ENCODE peak calls at places on chromosome 21, in six cellular contexts. One of them, this sample, is unnamed.

GRCh38 chr21:26842976-26843911 is 2.0 kb downstream of the ADAMTS1 start:
- DNase-seq in thoracic aorta: peak; percentile 82
- DNase-seq in lung: peak; percentile 89
- DNase-seq in HFFc6: peak; percentile 96
- DNase-seq in transverse colon: peak; percentile 87
- DNase-seq in tibial artery: peak; percentile 94
- DNase-seq in this sample: no peak

GRCh38 chr21:34639882-34640788 is 25.2 kb upstream of the RCAN1 start:
- DNase-seq in thoracic aorta: no peak
- DNase-seq in lung: no peak
- DNase-seq in HFFc6: no peak
- DNase-seq in transverse colon: no peak
- DNase-seq in tibial artery: no peak
- DNase-seq in this sample: peak; percentile 28

GRCh38 chr21:31873696-31874599 is 1.1 kb downstream of the HUNK start:
- DNase-seq in thoracic aorta: no peak
- DNase-seq in lung: peak; percentile 36
- DNase-seq in HFFc6: no peak
- DNase-seq in transverse colon: peak; percentile 68
- DNase-seq in tibial artery: no peak
- DNase-seq in this sample: no peak

GRCh38 chr21:31203371-31204054 is 140.5 kb downstream of the TIAM1 start:
- DNase-seq in thoracic aorta: no peak
- DNase-seq in lung: no peak
- DNase-seq in HFFc6: no peak
- DNase-seq in transverse colon: no peak
- DNase-seq in tibial artery: no peak
- DNase-seq in this sample: no peak

GRCh38 chr21:32687946-32688345 is 39.9 kb downstream of the SYNJ1 start:
- DNase-seq in thoracic aorta: no peak
- DNase-seq in lung: no peak
- DNase-seq in HFFc6: no peak
- DNase-seq in transverse colon: no peak
- DNase-seq in tibial artery: no peak
- DNase-seq in this sample: no peak

GRCh38 chr21:44370027-44370735 is 16.8 kb downstream of the TRPM2 start:
- DNase-seq in thoracic aorta: no peak
- DNase-seq in lung: no peak
- DNase-seq in HFFc6: peak; percentile 9
- DNase-seq in transverse colon: no peak
- DNase-seq in tibial artery: no peak
- DNase-seq in this sample: no peak

GRCh38 chr21:44626673-44627143 is at the start of gene KRTAP10-9:
- DNase-seq in thoracic aorta: no peak
- DNase-seq in lung: no peak
- DNase-seq in HFFc6: no peak
- DNase-seq in transverse colon: no peak
- DNase-seq in tibial artery: no peak
- DNase-seq in this sample: no peak

GRCh38 chr21:42533306-42533962 is 19.8 kb downstream of the SLC37A1 start:
- DNase-seq in thoracic aorta: no peak
- DNase-seq in lung: no peak
- DNase-seq in HFFc6: no peak
- DNase-seq in transverse colon: peak; percentile 5
- DNase-seq in tibial artery: no peak
- DNase-seq in this sample: no peak

DNA sequence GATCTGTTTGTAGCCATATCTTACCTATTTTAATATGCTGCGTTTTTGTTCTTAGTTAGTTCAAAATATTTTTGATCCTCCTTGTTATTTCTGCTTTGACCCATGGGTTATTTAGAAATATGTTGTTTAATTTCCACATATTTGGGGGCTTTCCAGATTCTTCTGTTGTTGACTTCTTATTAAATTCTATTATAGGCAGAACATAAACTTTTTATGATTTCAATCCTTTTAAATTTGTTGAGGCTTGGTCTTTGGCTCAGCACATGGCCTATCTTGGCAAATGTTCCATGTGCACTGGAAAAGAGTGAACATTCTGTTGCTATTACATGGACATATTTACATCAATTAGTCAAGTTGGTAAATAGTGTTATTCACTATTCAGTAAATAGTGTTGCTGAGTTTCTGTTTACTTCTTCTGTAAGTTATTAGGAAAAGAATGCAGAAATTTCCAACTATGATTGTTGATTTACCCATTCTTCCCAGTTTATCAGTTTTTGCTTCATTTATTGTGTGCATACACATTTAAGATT is 75.4 kb downstream of the ETS2 start:
- DNase-seq in thoracic aorta: no peak
- DNase-seq in lung: no peak
- DNase-seq in HFFc6: no peak
- DNase-seq in transverse colon: no peak
- DNase-seq in tibial artery: no peak
- DNase-seq in this sample: no peak
- TF ChIP-seq CTCF in thoracic aorta: no peak
- TF ChIP-seq CTCF in lung: no peak
- TF ChIP-seq CTCF in HFFc6: no peak
- TF ChIP-seq CTCF in transverse colon: no peak
- TF ChIP-seq CTCF in tibial artery: no peak
- TF ChIP-seq CTCF in this sample: no peak

DNA sequence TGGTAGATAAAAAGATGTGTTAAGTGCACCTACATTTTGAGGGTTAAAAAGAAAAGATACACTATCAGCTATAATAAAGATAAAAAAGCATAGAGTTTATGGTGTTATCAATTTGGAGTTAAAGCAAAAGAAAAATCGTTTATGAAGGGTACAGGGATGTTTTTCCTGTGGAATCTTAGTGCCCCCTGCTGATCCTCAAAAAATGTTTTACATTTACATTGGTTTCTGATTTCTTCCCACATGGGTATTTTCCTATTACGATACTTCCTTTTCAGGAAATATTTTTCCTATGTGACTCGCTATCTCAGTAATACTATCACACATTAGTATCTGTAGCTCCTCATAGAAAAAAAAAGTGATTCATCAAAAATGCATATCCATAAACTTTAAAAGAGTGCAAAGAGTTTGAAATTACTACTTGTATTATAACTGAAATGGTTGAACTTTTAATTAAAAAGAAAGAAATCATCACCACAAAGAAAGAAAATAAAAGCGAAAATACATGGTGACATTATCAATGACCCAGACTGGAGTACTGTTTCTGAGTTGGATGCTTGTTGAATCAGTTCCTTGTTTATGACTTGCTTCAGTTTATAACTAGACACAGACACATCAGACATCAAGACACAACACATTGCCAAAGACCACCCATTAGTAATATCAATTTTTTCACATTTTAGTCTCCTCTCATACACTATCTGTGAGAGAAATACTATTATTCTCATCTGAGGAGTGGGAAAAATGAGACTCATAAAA is 293.2 kb downstream of the MRPL39 start:
- DNase-seq in thoracic aorta: no peak
- DNase-seq in lung: no peak
- DNase-seq in HFFc6: peak; percentile 27
- DNase-seq in transverse colon: no peak
- DNase-seq in tibial artery: no peak
- DNase-seq in this sample: no peak
- TF ChIP-seq CTCF in thoracic aorta: no peak
- TF ChIP-seq CTCF in lung: no peak
- TF ChIP-seq CTCF in HFFc6: peak; percentile 77
- TF ChIP-seq CTCF in transverse colon: no peak
- TF ChIP-seq CTCF in tibial artery: no peak
- TF ChIP-seq CTCF in this sample: no peak

DNA sequence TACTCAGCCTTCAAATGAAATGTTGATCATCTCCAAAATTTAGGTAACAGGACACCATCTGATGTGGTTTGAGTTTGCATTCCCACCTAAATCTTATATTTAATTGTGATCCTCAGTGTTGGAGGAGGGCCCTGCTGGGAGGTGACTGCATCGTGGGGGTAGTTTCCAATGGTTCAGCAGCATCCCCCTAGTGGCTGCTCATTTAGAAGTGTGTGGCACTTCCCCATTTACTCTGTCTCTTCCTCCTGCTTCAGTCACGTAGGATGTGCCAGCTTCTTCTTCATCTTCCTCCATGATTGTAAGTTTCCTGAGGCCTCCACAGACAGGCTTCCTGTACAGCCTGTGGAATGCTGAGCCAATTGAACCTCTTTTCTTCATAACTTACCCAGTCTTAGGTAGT is 731.2 kb downstream of the USP25 start:
- DNase-seq in thoracic aorta: no peak
- DNase-seq in lung: no peak
- DNase-seq in HFFc6: no peak
- DNase-seq in transverse colon: no peak
- DNase-seq in tibial artery: no peak
- DNase-seq in this sample: no peak
- TF ChIP-seq CTCF in thoracic aorta: no peak
- TF ChIP-seq CTCF in lung: no peak
- TF ChIP-seq CTCF in HFFc6: peak; percentile 30
- TF ChIP-seq CTCF in transverse colon: no peak
- TF ChIP-seq CTCF in tibial artery: no peak
- TF ChIP-seq CTCF in this sample: no peak

GRCh38 chr21:37907076-37907475 is 9.2 kb downstream of the KCNJ6 start:
- DNase-seq in thoracic aorta: no peak
- DNase-seq in lung: no peak
- DNase-seq in HFFc6: no peak
- DNase-seq in transverse colon: no peak
- DNase-seq in tibial artery: no peak
- DNase-seq in this sample: no peak

GRCh38 chr21:37912616-37913015 is 3.6 kb downstream of the KCNJ6 start:
- DNase-seq in thoracic aorta: no peak
- DNase-seq in lung: no peak
- DNase-seq in HFFc6: no peak
- DNase-seq in transverse colon: no peak
- DNase-seq in tibial artery: no peak
- DNase-seq in this sample: no peak

GRCh38 chr21:37908691-37909090 is 7.6 kb downstream of the KCNJ6 start:
- DNase-seq in thoracic aorta: no peak
- DNase-seq in lung: no peak
- DNase-seq in HFFc6: no peak
- DNase-seq in transverse colon: no peak
- DNase-seq in tibial artery: no peak
- DNase-seq in this sample: no peak

GRCh38 chr21:37914211-37914900 is 1.9 kb downstream of the KCNJ6 start:
- DNase-seq in thoracic aorta: no peak
- DNase-seq in lung: no peak
- DNase-seq in HFFc6: no peak
- DNase-seq in transverse colon: no peak
- DNase-seq in tibial artery: no peak
- DNase-seq in this sample: no peak

DNA sequence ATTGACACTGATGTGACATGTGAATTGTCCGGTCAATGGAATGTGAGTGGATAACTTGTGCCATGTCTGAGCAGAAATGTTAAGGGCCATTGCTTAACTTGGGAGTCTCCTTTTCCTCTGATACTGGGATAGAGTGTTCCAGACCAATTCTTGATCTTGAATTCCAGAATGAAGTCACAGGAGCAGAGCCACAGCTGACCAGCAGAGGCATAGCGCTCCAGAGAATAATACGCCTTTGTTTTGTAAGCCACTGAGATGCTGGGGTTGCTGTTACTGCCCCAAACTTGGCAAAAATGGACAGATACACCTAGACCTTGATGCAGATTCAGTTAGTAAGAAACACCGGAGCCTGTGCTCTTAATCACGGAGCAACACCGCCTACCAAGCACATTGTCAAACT is 6.3 kb downstream of the KCNJ6 start:
- DNase-seq in thoracic aorta: no peak
- DNase-seq in lung: no peak
- DNase-seq in HFFc6: no peak
- DNase-seq in transverse colon: no peak
- DNase-seq in tibial artery: no peak
- DNase-seq in this sample: no peak
- TF ChIP-seq CTCF in thoracic aorta: no peak
- TF ChIP-seq CTCF in lung: no peak
- TF ChIP-seq CTCF in HFFc6: no peak
- TF ChIP-seq CTCF in transverse colon: no peak
- TF ChIP-seq CTCF in tibial artery: no peak
- TF ChIP-seq CTCF in this sample: no peak

GRCh38 chr21:36104306-36105300 is 30.3 kb upstream of the CBR3 start:
- DNase-seq in thoracic aorta: no peak
- DNase-seq in lung: no peak
- DNase-seq in HFFc6: no peak
- DNase-seq in transverse colon: peak; percentile 34
- DNase-seq in tibial artery: peak; percentile 43
- DNase-seq in this sample: no peak
- TF ChIP-seq CTCF in thoracic aorta: peak; percentile 57
- TF ChIP-seq CTCF in lung: no peak
- TF ChIP-seq CTCF in HFFc6: peak; percentile 76
- TF ChIP-seq CTCF in transverse colon: peak; percentile 36
- TF ChIP-seq CTCF in tibial artery: peak; percentile 41
- TF ChIP-seq CTCF in this sample: no peak

GRCh38 chr21:35749904-35750303 is 310.4 kb downstream of the SETD4 start:
- DNase-seq in thoracic aorta: no peak
- DNase-seq in lung: no peak
- DNase-seq in HFFc6: no peak
- DNase-seq in transverse colon: no peak
- DNase-seq in tibial artery: no peak
- DNase-seq in this sample: no peak
- TF ChIP-seq CTCF in thoracic aorta: no peak
- TF ChIP-seq CTCF in lung: no peak
- TF ChIP-seq CTCF in HFFc6: no peak
- TF ChIP-seq CTCF in transverse colon: no peak
- TF ChIP-seq CTCF in tibial artery: no peak
- TF ChIP-seq CTCF in this sample: no peak

This sample was measured in PC-9.